ENCODE peak calls at places on chromosomes 3 and 15, in four cellular contexts. One of them, this sample, is unnamed. For H3K4me1 and H3K9me3, the result is how much of the 10 kb centered on the place peaks cover.

GRCh38 chr15:48784756-48785155 is 26.1 kb downstream of the CEP152 start:
- DNase-seq in PC-3: no peak
- DNase-seq in heart left ventricle: no peak
- DNase-seq in neuronal stem cell: no peak
- DNase-seq in this sample: no peak

GRCh38 chr15:38454687-38455071 is 752 bp downstream of the FAM98B start:
- DNase-seq in heart left ventricle: no peak
- DNase-seq in neuronal stem cell: no peak
- DNase-seq in PC-3: no peak
- DNase-seq in this sample: no peak

GRCh38 chr3:194540268-194540937 is 53.6 kb upstream of the ATP13A3 start:
- DNase-seq in heart left ventricle: peak
- DNase-seq in neuronal stem cell: no peak
- DNase-seq in PC-3: no peak
- DNase-seq in this sample: no peak

GRCh38 chr3:37944243-37944955 is 46.2 kb upstream of the VILL start:
- DNase-seq in heart left ventricle: no peak
- DNase-seq in neuronal stem cell: no peak
- DNase-seq in PC-3: no peak
- DNase-seq in this sample: no peak

GRCh38 chr15:63503739-63504246 is 600 bp upstream of the USP3 start:
- DNase-seq in neuronal stem cell: no peak
- DNase-seq in PC-3: peak
- DNase-seq in heart left ventricle: no peak
- DNase-seq in this sample: no peak

GRCh38 chr15:23897576-23897975 is 210.5 kb upstream of the NDN start:
- DNase-seq in neuronal stem cell: no peak
- DNase-seq in heart left ventricle: peak
- DNase-seq in PC-3: no peak
- DNase-seq in this sample: no peak

GRCh38 chr3:147394168-147394941 is 12.0 kb downstream of the ZIC4 start:
- DNase-seq in heart left ventricle: no peak
- DNase-seq in PC-3: no peak
- DNase-seq in neuronal stem cell: no peak
- DNase-seq in this sample: no peak

GRCh38 chr15:88894819-88895767 is at the start of gene HAPLN3:
- DNase-seq in heart left ventricle: no peak
- DNase-seq in PC-3: no peak
- DNase-seq in neuronal stem cell: no peak
- DNase-seq in this sample: no peak

GRCh38 chr3:187012609-187013051 is 82.3 kb downstream of the ST6GAL1 start:
- DNase-seq in heart left ventricle: peak
- DNase-seq in PC-3: no peak
- DNase-seq in neuronal stem cell: no peak
- DNase-seq in this sample: no peak

GRCh38 chr15:100885116-100885515 is 5.5 kb downstream of the ALDH1A3 start:
- DNase-seq in neuronal stem cell: no peak
- DNase-seq in PC-3: no peak
- DNase-seq in heart left ventricle: no peak
- DNase-seq in this sample: no peak
- H3K4me3 ChIP-seq in neuronal stem cell: no peak
- H3K4me3 ChIP-seq in PC-3: peak
- H3K4me3 ChIP-seq in heart left ventricle: no peak
- H3K4me3 ChIP-seq in this sample: no peak

DNA sequence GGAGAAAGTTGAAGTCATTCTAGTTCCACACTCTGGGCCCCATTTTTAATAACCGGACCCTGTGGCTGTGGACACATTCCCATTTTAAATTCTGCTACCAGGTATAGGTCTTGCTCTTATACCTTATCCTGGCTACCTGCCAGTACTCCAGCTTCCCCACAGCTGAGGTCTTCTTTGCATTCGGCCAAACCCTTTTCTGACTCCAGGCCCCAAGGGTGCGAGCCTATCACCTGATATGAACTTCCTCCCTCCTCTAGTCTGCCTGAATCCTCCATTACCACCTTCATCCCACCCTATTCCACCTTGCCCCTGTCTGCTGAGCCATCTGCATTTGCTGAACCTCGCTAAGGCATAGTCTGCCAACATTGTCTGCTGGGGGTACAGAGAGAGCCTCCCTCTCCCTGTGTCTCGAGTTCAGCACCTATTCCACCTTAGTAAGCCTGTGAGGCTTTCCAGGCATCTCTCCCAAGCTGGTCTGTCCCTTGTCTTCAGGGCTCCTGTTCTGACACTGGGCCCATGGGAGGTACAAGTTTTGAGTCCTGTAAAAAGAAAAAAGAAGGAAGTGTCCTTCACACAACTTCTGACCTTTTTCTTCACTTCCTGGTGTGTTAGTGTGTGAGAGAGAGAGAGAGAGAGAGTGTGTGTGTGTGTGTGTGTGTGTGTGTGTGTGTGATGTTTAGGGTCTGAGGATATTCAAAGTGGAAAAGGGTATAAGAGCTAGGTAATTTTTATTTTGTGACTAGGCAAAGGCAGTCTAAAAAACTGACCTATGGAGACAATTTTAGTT is 27.0 kb downstream of the PDE8A start:
- DNase-seq in heart left ventricle: no peak
- DNase-seq in PC-3: no peak
- DNase-seq in neuronal stem cell: no peak
- DNase-seq in this sample: no peak
- H3K4me1 ChIP-seq in heart left ventricle: half or more
- H3K4me1 ChIP-seq in PC-3: under half
- H3K4me1 ChIP-seq in neuronal stem cell: under half
- H3K4me1 ChIP-seq in this sample: under half

GRCh38 chr15:17026633-17027032 is 3515.0 kb downstream of the GOLGA6L6 start:
- DNase-seq in heart left ventricle: no peak
- DNase-seq in PC-3: no peak
- DNase-seq in neuronal stem cell: no peak
- DNase-seq in this sample: no peak
- H3K9me3 ChIP-seq in heart left ventricle: under half
- H3K9me3 ChIP-seq in PC-3: under half
- H3K9me3 ChIP-seq in neuronal stem cell: under half
- H3K9me3 ChIP-seq in this sample: under half

GRCh38 chr15:64845183-64845611 is 3.5 kb downstream of the PLEKHO2 start:
- DNase-seq in neuronal stem cell: no peak
- DNase-seq in heart left ventricle: peak
- DNase-seq in PC-3: no peak
- DNase-seq in this sample: no peak
- H3K4me3 ChIP-seq in neuronal stem cell: no peak
- H3K4me3 ChIP-seq in heart left ventricle: peak
- H3K4me3 ChIP-seq in PC-3: no peak
- H3K4me3 ChIP-seq in this sample: no peak

DNA sequence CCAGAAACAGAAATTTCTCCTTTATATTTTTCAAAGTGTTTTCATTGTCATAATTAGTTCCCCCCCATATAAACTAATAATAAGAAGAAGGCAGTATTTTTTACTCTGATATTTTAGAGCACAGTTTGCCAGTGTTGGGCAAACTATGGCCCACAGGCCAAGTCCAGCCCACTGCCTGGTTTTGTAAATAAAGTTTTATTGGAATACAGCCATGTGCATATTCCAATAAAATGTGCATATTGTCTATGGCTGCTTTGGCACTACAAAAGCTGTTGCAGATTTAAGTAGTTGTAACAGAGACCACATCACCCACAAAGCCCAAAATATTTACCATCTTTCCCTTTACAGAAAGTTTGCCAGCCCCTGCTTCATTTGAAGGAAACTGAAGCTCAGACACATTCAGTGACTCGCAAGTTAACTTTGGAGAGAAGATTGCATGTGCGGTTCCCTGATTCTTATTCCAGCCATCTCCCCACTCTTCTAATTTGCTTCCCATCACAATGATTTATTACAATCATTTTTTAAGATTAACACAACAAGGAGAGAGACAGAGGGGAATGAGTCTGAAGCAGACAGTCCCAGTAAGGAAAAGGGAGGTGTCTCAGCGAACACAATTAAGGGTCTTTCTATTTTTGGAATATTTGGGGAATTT is 48.9 kb downstream of the RFTN1 start:
- DNase-seq in neuronal stem cell: no peak
- DNase-seq in PC-3: no peak
- DNase-seq in heart left ventricle: no peak
- DNase-seq in this sample: no peak
- H3K4me1 ChIP-seq in neuronal stem cell: under half
- H3K4me1 ChIP-seq in PC-3: under half
- H3K4me1 ChIP-seq in heart left ventricle: half or more
- H3K4me1 ChIP-seq in this sample: under half

GRCh38 chr3:180223268-180223667 is 186.5 kb upstream of the PEX5L start:
- DNase-seq in heart left ventricle: no peak
- DNase-seq in PC-3: no peak
- DNase-seq in neuronal stem cell: no peak
- DNase-seq in this sample: no peak

GRCh38 chr3:180229113-180229512 is 192.4 kb upstream of the PEX5L start:
- DNase-seq in heart left ventricle: no peak
- DNase-seq in neuronal stem cell: no peak
- DNase-seq in PC-3: no peak
- DNase-seq in this sample: no peak
- H3K9me3 ChIP-seq in heart left ventricle: under half
- H3K9me3 ChIP-seq in neuronal stem cell: under half
- H3K9me3 ChIP-seq in PC-3: under half
- H3K9me3 ChIP-seq in this sample: under half

This sample was measured in iPS DF 6.9.